ENCODE peak calls at places on chromosomes 13 and 19, in six cellular contexts. A, I, F, V, D and C are unnamed samples.

GRCh38 chr19:31670931-31671330 is 321.7 kb upstream of the TSHZ3 start:
- DNase-seq in I (no peak), F (no peak), V (no peak), A (no peak), D (no peak), C (no peak)

GRCh38 chr13:105050696-105051095 is 1484.8 kb downstream of the EFNB2 start:
- DNase-seq in A (no peak), I (peak; percentile 4), F (no peak), D (no peak), V (no peak), C (no peak)

GRCh38 chr19:55674459-55674840 is 576 bp upstream of the EPN1 start:
- DNase-seq in D (no peak), I (no peak), V (peak; percentile 31), F (no peak), A (no peak), C (no peak)

GRCh38 chr13:97826421-97826965 is 127.0 kb upstream of the IPO5 start:
- DNase-seq in V (no peak), D (peak; percentile 60), F (no peak), I (no peak), A (no peak), C (no peak)

GRCh38 chr19:4911786-4912672 is 2.7 kb downstream of the UHRF1 start:
- DNase-seq in V (peak; percentile 73), F (peak; percentile 82), A (peak; percentile 95), D (peak; percentile 86), I (peak; percentile 100), C (peak; percentile 94)

GRCh38 chr13:20667857-20668256 is 35.6 kb upstream of the IL17D start:
- DNase-seq in F (no peak), V (no peak), A (no peak), D (no peak), I (peak; percentile 3), C (no peak)

GRCh38 chr19:54420383-54421168 is 5.3 kb downstream of the TTYH1 start:
- DNase-seq in V (peak; percentile 96), D (peak; percentile 52), I (no peak), A (no peak), F (no peak), C (peak; percentile 77)

GRCh38 chr13:48828962-48829405 is 146.7 kb upstream of the FNDC3A start:
- DNase-seq in V (no peak), A (no peak), F (peak; percentile 6), I (peak; percentile 32), D (peak; percentile 79), C (no peak)

DNA sequence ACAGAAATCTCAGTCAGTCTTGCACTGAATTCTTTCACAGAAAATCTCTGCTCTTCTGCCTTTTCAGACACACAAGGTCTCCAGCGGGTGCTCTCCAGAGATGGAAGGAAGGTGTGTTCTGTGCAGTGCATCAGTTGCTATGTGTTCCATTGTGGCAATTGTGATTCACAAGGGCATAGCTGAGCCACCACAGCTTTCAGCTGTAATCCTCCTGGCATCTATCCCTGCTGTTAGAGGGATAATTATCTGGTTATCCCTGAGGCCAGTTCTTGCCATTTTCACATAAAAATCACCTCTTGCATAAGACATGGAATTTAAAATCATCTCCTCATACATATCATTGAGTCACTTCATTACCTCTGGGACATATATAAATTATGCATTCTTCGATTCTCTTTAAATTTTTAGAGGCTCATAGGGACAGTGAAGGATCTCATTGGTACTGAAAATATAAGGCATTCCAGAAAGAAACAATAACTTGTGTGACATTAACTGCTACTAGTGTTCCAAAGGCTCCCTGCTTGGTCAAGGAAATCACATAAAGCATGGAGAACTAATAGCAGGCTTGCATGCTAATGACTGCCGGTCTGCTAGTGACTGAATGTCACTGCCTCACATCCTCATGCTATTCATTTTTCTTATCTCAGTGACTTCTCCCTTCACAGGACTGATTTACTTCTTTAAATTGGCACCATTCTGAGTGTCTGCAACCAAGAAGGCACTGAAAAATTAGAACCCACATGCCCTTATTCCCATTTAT is 214.0 kb downstream of the ENOX1 start:
- DNase-seq in D (peak; percentile 54), I (peak; percentile 25), F (no peak), A (no peak), V (peak; percentile 29), C (no peak)
- H3K4me3 ChIP-seq in D (no peak overlapping the region), I (no peak overlapping the region), F (no peak overlapping the region), A (no peak overlapping the region), V (no peak overlapping the region), C (no peak overlapping the region)

DNA sequence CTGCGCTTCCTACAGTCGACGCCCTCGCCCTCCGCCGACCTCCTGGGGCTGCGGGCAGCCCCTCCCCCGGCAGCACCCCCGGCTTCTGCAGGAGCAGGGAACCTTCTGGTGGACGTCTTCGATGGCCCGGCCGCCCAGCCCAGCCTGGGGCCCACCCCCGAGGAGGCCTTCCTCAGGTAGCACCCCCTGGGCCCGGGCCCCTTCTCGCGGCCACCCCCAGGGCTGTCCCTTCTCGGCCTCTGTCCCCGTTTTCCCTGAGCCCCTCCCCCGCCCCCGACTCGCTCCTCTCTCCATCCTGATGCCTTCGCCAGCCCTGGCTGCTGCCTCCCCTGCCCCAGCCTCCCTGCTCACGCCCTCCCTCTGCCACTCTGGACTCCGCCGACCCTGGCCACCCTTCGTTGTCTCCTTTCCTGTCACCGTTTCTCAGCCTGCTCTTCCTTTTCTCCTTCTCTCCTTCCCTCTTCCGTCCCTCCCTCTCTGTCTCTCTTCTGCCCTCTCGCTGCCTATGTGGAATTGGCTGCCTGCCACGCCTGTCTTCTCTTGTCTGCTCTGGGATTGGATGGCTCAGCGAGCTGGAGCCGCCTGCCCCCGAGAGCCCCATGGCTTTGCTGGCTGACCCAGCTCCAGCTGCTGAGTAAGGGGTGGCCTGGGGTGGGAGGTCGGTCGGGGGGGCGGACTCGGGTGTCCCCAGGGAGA is 11.0 kb downstream of the FUZ start:
- DNase-seq in A (no peak), F (peak; percentile 97), I (peak; percentile 86), V (peak; percentile 84), D (peak; percentile 92), C (peak; percentile 96)
- H3K9ac ChIP-seq in A (no peak overlapping the region), F (no peak overlapping the region), I (peak overlapping the region; percentile 64), V (no peak overlapping the region), D (peak overlapping the region; percentile 74), C (no peak overlapping the region)

DNA sequence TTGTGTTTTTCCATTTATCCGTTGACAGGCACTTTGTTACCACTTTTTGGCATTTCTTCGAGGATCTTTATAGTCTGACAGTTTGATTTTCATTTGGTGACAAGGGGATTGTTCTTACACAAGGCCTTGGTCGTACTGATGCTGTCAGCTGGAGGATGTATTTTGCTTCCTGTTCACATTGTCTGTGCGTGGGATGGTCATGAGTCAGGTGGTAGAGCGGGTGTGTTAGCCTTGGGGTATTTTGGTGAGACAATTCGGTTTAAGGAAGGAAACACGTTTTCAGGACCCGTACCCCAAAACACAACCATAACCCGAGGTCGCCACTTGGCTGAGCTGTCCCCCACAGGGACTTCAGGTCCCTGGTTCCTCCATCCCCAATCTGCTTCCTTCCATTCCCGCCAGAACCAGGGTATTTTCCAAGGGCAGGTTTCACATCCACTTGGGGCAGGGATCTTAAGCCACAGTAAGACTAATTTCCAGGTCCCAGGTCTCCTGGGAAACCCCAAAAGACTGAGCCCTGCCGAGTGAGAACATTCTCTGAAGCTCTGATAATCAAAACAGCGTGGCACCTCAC is 15.0 kb downstream of the MYO9B start:
- DNase-seq in D (no peak), A (no peak), F (no peak), I (peak; percentile 60), V (no peak), C (no peak)
- H3K27ac ChIP-seq in D (no peak overlapping the region), A (no peak overlapping the region), F (no peak overlapping the region), I (peak overlapping the region; percentile 97), V (no peak overlapping the region), C (no peak overlapping the region)

GRCh38 chr13:77298403-77298802 is 28.5 kb downstream of the MYCBP2 start:
- DNase-seq in A (no peak), D (no peak), V (no peak), I (no peak), F (no peak), C (no peak)
- H3K4me3 ChIP-seq in A (no peak overlapping the region), D (no peak overlapping the region), V (no peak overlapping the region), I (no peak overlapping the region), F (no peak overlapping the region), C (no peak overlapping the region)

DNA sequence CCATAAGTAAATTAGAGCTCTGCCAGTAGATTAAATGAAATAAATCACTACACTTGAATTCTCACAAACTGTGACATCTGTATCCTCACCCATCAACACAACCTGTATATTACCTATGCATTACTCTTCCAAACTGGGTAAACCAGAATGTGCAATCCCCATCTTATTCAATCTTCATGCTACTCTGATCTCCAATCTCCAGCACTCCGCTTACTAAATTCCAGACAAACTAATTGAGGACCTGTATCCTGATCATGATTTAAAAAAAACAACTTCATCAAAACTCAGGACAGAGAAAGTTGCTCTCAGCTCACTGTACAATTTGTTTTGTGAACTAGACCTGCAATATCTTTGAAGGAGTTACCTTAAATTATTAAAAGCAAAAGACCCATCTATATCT is 74.4 kb downstream of the FOXO1 start:
- DNase-seq in V (no peak), D (no peak), I (no peak), F (no peak), A (no peak), C (no peak)
- H3K9ac ChIP-seq in V (no peak overlapping the region), D (no peak overlapping the region), I (no peak overlapping the region), F (no peak overlapping the region), A (no peak overlapping the region), C (no peak overlapping the region)

DNA sequence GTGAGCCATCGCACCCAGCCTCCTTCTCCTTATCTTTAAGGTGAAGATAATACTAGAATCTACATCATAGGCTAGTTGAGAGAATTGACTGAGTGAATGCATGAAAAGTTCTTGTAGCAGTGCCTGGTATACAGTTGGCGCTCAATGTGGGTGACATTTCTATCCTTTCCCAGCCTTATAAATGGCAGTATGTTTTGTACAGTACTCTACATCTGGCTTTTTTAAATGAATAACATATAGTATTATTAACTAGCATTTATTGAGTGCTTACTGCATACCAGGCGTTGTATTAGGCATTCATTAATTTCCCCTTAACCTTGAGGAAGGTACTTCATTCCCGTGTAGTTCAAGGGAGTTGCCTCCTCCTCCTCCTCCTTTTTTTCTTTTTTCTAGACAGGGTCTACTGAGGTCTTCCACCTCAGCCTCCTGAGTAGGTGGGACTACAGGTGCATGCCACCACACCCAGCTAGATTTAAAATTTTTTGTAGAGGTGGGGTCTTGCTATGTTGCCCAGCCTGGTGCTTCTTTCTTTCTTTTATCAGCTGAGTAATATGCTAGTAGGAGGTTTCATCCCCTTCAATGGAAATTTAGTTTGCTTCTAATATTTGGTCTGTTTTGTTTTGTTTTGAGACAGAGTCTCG is 2.8 kb downstream of the C5AR1 start:
- DNase-seq in D (no peak), I (no peak), A (no peak), V (no peak), F (no peak), C (no peak)
- H3K27ac ChIP-seq in D (no peak overlapping the region), I (no peak overlapping the region), A (no peak overlapping the region), V (no peak overlapping the region), F (no peak overlapping the region), C (no peak overlapping the region)

GRCh38 chr19:20038358-20039202 is 725 bp downstream of the ZNF682 start:
- DNase-seq in D (no peak), V (no peak), I (peak; percentile 2), F (no peak), A (no peak), C (no peak)

GRCh38 chr19:20035935-20036334 is 3.4 kb downstream of the ZNF682 start:
- DNase-seq in V (no peak), I (no peak), A (no peak), D (no peak), F (no peak), C (no peak)

GRCh38 chr19:20044663-20045062 is 5.4 kb upstream of the ZNF682 start:
- DNase-seq in V (no peak), D (no peak), F (no peak), A (no peak), I (no peak), C (no peak)

DNA sequence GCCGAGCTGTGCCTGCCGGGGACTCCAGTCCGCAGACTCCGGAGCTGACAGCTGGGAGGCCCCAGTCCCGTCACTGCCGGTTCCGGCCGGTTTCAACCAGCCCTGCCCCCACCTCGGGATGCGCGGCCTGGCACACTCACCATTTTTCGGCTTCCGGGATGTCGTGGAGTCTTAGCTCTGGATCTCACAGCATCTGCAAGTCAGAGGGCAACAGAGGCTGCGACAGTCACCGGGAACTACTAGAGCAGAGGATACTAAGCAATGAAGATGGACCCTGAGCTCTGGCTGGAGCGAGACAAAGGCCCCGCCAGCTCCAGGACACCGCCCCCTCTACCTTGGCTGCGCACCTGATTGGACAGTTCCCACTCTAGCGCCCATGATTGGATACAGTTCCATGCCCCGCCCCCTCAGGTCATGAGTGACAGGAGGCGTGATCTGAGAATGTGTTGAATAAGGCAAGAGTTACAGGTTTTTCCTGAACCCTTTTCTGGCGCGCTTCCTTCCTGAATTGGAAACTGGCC is at the start of gene ZNF682:
- DNase-seq in D (peak; percentile 99), I (peak; percentile 92), F (peak; percentile 98), A (no peak), V (peak; percentile 99), C (peak; percentile 98)
- H3K4me3 ChIP-seq in D (peak within 1 kb of the TSS; percentile 94), I (peak within 1 kb of the TSS; percentile 88), F (peak within 1 kb of the TSS; percentile 89), A (no peak within 1 kb of the TSS), V (peak within 1 kb of the TSS; percentile 81), C (peak within 1 kb of the TSS; percentile 82)